ENCODE peak calls at places on chromosomes 6 and 20, in six cellular contexts. One of them, this sample, is unnamed.

GRCh38 chr20:62953839-62954703 is 1.6 kb downstream of the SLC17A9 start:
- DNase-seq in HCT116: no peak
- DNase-seq in A549: no peak
- DNase-seq in neural crest cell: peak; percentile 45
- DNase-seq in PC-3: no peak
- DNase-seq in HFF-Myc: peak; percentile 19
- DNase-seq in this sample: peak; percentile 93

GRCh38 chr6:144878577-144878976 is 593.4 kb downstream of the UTRN start:
- DNase-seq in A549: no peak
- DNase-seq in neural crest cell: no peak
- DNase-seq in HCT116: no peak
- DNase-seq in HFF-Myc: no peak
- DNase-seq in PC-3: no peak
- DNase-seq in this sample: no peak

GRCh38 chr20:51731771-51732453 is 36.3 kb downstream of the ATP9A start:
- DNase-seq in HCT116: no peak
- DNase-seq in A549: no peak
- DNase-seq in neural crest cell: no peak
- DNase-seq in HFF-Myc: no peak
- DNase-seq in PC-3: no peak
- DNase-seq in this sample: no peak

GRCh38 chr6:135592276-135592675 is 94.7 kb upstream of the AHI1 start:
- DNase-seq in HCT116: no peak
- DNase-seq in HFF-Myc: no peak
- DNase-seq in PC-3: no peak
- DNase-seq in neural crest cell: no peak
- DNase-seq in A549: no peak
- DNase-seq in this sample: no peak

GRCh38 chr20:57372581-57373350 is 18.4 kb upstream of the RBM38 start:
- DNase-seq in neural crest cell: no peak
- DNase-seq in A549: no peak
- DNase-seq in PC-3: no peak
- DNase-seq in HCT116: no peak
- DNase-seq in HFF-Myc: no peak
- DNase-seq in this sample: no peak

GRCh38 chr20:44696315-44696714 is 18.9 kb upstream of the CCN5 start:
- DNase-seq in neural crest cell: no peak
- DNase-seq in PC-3: no peak
- DNase-seq in A549: peak; percentile 52
- DNase-seq in HFF-Myc: no peak
- DNase-seq in HCT116: no peak
- DNase-seq in this sample: no peak

GRCh38 chr20:15612746-15613145 is 960.5 kb downstream of the KIF16B start:
- DNase-seq in PC-3: no peak
- DNase-seq in A549: no peak
- DNase-seq in HFF-Myc: no peak
- DNase-seq in HCT116: no peak
- DNase-seq in neural crest cell: no peak
- DNase-seq in this sample: no peak

GRCh38 chr6:137043710-137044365 is 927 bp downstream of the IL20RA start:
- DNase-seq in HCT116: no peak
- DNase-seq in neural crest cell: peak; percentile 10
- DNase-seq in PC-3: peak; percentile 55
- DNase-seq in HFF-Myc: no peak
- DNase-seq in A549: peak; percentile 16
- DNase-seq in this sample: peak; percentile 53

GRCh38 chr6:89311853-89312531 is 3.1 kb downstream of the GABRR2 start:
- DNase-seq in HCT116: no peak
- DNase-seq in PC-3: peak; percentile 48
- DNase-seq in A549: no peak
- DNase-seq in HFF-Myc: peak; percentile 51
- DNase-seq in neural crest cell: peak; percentile 30
- DNase-seq in this sample: no peak

GRCh38 chr20:22582386-22582959 is 1.9 kb downstream of the FOXA2 start:
- DNase-seq in PC-3: no peak
- DNase-seq in neural crest cell: no peak
- DNase-seq in HFF-Myc: no peak
- DNase-seq in HCT116: no peak
- DNase-seq in A549: no peak
- DNase-seq in this sample: no peak

GRCh38 chr6:159084493-159085091 is 39.8 kb upstream of the TAGAP start:
- DNase-seq in PC-3: no peak
- DNase-seq in HFF-Myc: no peak
- DNase-seq in HCT116: no peak
- DNase-seq in neural crest cell: no peak
- DNase-seq in A549: no peak
- DNase-seq in this sample: no peak

GRCh38 chr6:163709693-163710092 is 295.2 kb downstream of the QKI start:
- DNase-seq in PC-3: no peak
- DNase-seq in HCT116: no peak
- DNase-seq in A549: no peak
- DNase-seq in HFF-Myc: no peak
- DNase-seq in neural crest cell: no peak
- DNase-seq in this sample: no peak

GRCh38 chr20:3398681-3399252 is 8.7 kb downstream of the DNAAF9 start:
- DNase-seq in neural crest cell: no peak
- DNase-seq in HCT116: no peak
- DNase-seq in HFF-Myc: no peak
- DNase-seq in A549: no peak
- DNase-seq in PC-3: peak; percentile 31
- DNase-seq in this sample: no peak

GRCh38 chr6:151702851-151703629 is 104.4 kb upstream of the ESR1 start:
- DNase-seq in HCT116: no peak
- DNase-seq in PC-3: peak; percentile 63
- DNase-seq in A549: no peak
- DNase-seq in HFF-Myc: no peak
- DNase-seq in neural crest cell: no peak
- DNase-seq in this sample: no peak

GRCh38 chr6:162123797-162124196 is 603.8 kb downstream of the PRKN start:
- DNase-seq in PC-3: no peak
- DNase-seq in A549: peak; percentile 9
- DNase-seq in HFF-Myc: no peak
- DNase-seq in HCT116: no peak
- DNase-seq in neural crest cell: no peak
- DNase-seq in this sample: no peak

GRCh38 chr6:17011985-17012384 is 89.9 kb upstream of the STMND1 start:
- DNase-seq in PC-3: no peak
- DNase-seq in A549: no peak
- DNase-seq in neural crest cell: no peak
- DNase-seq in HFF-Myc: no peak
- DNase-seq in HCT116: no peak
- DNase-seq in this sample: no peak

GRCh38 chr6:63263456-63263855 is 52.2 kb downstream of the FKBP1C start:
- DNase-seq in PC-3: no peak
- DNase-seq in HFF-Myc: no peak
- DNase-seq in A549: no peak
- DNase-seq in HCT116: no peak
- DNase-seq in neural crest cell: no peak
- DNase-seq in this sample: no peak

GRCh38 chr6:106747139-106747538 is 117.8 kb downstream of the QRSL1 start:
- DNase-seq in PC-3: peak; percentile 48
- DNase-seq in A549: no peak
- DNase-seq in neural crest cell: no peak
- DNase-seq in HCT116: no peak
- DNase-seq in HFF-Myc: no peak
- DNase-seq in this sample: no peak

GRCh38 chr6:137536104-137536773 is 42.0 kb upstream of the OLIG3 start:
- DNase-seq in HFF-Myc: no peak
- DNase-seq in PC-3: no peak
- DNase-seq in A549: no peak
- DNase-seq in neural crest cell: no peak
- DNase-seq in HCT116: no peak
- DNase-seq in this sample: no peak

GRCh38 chr20:52540489-52540888 is 348.9 kb upstream of the ZFP64 start:
- DNase-seq in HCT116: no peak
- DNase-seq in A549: no peak
- DNase-seq in PC-3: no peak
- DNase-seq in neural crest cell: no peak
- DNase-seq in HFF-Myc: no peak
- DNase-seq in this sample: no peak

DNA sequence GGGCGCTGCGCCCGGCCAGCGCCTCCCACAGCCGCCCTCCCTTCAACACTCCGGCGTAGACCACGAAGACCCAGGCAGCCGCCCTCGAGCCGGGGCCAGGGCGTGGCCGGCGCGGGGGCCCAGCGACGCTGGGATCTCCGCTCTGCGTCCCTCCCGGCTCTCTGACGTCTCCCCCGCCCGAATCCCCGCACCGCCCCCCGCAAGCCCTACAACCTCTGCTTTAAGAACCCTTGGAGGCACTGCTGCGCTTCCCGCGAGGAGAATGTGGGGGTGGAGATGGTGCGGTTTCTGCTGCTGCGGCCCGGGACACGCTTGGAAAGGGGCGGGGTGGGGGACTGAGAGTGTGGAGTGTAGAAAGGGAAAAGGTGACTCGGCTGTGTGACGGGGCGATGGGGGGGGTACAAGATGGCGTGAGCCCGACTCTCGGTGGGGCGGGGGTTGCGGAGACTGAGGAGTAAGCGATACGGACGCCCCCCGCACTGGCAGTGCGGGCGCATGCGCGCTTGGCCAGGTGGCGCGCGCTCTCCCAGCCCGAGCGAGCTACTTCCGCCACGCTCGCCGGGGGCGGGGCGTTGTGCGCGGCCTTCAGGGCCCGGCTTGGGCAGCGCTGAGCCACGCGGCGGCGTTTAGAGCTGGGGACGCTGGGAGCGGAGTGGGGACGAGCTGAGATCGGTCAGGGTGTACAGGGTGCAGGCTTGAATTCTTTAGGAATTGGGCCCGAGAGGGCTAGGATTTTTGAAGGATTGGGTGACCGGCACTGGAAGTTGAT is at the start of gene SUPT3H:
- DNase-seq in PC-3: peak; percentile 97
- DNase-seq in A549: peak; percentile 94
- DNase-seq in neural crest cell: peak; percentile 80
- DNase-seq in HFF-Myc: peak; percentile 69
- DNase-seq in HCT116: peak; percentile 83
- DNase-seq in this sample: peak; percentile 92
- TF ChIP-seq CTCF in PC-3: peak; percentile 31
- TF ChIP-seq CTCF in A549: no peak
- TF ChIP-seq CTCF in neural crest cell: peak; percentile 30
- TF ChIP-seq CTCF in HFF-Myc: peak; percentile 9
- TF ChIP-seq CTCF in HCT116: peak; percentile 10
- TF ChIP-seq CTCF in this sample: peak; percentile 16

GRCh38 chr6:28841290-28841689 is 82.5 kb downstream of the TRIM27 start:
- DNase-seq in A549: peak; percentile 48
- DNase-seq in PC-3: no peak
- DNase-seq in HFF-Myc: no peak
- DNase-seq in neural crest cell: no peak
- DNase-seq in HCT116: no peak
- DNase-seq in this sample: no peak
- TF ChIP-seq CTCF in A549: no peak
- TF ChIP-seq CTCF in PC-3: peak; percentile 24
- TF ChIP-seq CTCF in HFF-Myc: no peak
- TF ChIP-seq CTCF in neural crest cell: peak; percentile 44
- TF ChIP-seq CTCF in HCT116: peak; percentile 28
- TF ChIP-seq CTCF in this sample: no peak

DNA sequence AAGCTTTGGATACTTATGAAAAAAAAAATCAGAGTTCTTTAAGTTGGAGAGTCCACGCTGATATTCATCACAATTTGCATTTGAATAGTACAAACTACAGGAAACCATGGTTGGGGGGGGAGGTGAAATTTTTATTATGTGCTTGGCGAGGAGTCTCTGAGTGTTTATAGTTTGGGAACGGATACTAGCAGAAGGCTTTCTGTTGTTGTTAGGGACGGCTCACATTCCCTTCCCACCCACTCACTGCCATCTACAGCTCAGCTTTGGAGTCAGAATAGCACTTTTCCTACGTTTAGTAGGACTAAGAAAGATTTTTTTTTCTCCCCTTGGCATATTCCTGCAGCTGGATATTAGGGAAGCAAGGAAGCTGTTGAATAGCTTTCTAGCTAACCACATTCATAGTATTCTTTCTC is 235.0 kb upstream of the ZNF217 start:
- DNase-seq in HFF-Myc: peak; percentile 94
- DNase-seq in A549: peak; percentile 84
- DNase-seq in neural crest cell: no peak
- DNase-seq in PC-3: peak; percentile 93
- DNase-seq in HCT116: peak; percentile 29
- DNase-seq in this sample: no peak
- TF ChIP-seq CTCF in HFF-Myc: no peak
- TF ChIP-seq CTCF in A549: peak; percentile 35
- TF ChIP-seq CTCF in neural crest cell: no peak
- TF ChIP-seq CTCF in PC-3: peak; percentile 62
- TF ChIP-seq CTCF in HCT116: no peak
- TF ChIP-seq CTCF in this sample: no peak

GRCh38 chr6:149864578-149865535 is 698 bp upstream of the LRP11 start:
- DNase-seq in HCT116: no peak
- DNase-seq in neural crest cell: peak; percentile 20
- DNase-seq in A549: peak; percentile 63
- DNase-seq in PC-3: peak; percentile 71
- DNase-seq in HFF-Myc: no peak
- DNase-seq in this sample: peak; percentile 82
- TF ChIP-seq CTCF in HCT116: peak; percentile 67
- TF ChIP-seq CTCF in neural crest cell: peak; percentile 69
- TF ChIP-seq CTCF in A549: peak; percentile 70
- TF ChIP-seq CTCF in PC-3: peak; percentile 73
- TF ChIP-seq CTCF in HFF-Myc: peak; percentile 73
- TF ChIP-seq CTCF in this sample: no peak

DNA sequence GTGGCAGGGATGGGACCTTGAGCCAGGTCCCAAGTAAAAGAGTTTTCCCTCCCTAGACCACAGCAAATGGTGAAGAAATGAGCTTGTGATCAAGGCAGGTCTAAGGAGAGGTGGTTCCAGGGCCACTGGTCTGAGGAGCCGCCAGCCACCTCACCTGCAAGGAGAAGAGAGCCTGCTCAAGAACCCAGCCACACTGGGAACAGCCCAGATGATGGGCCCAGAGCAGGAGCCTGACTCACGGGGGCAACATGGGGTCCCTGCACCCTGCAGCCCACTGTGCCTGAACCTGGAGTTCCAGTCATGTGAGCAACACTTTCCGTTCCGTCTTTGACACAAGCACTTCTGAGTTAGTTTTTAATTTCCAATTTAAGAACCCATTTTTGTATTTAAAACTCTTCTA is 204.5 kb upstream of the CDH4 start:
- DNase-seq in PC-3: no peak
- DNase-seq in neural crest cell: no peak
- DNase-seq in HCT116: no peak
- DNase-seq in HFF-Myc: no peak
- DNase-seq in A549: no peak
- DNase-seq in this sample: no peak
- TF ChIP-seq CTCF in PC-3: no peak
- TF ChIP-seq CTCF in neural crest cell: no peak
- TF ChIP-seq CTCF in HCT116: no peak
- TF ChIP-seq CTCF in HFF-Myc: no peak
- TF ChIP-seq CTCF in A549: no peak
- TF ChIP-seq CTCF in this sample: no peak

DNA sequence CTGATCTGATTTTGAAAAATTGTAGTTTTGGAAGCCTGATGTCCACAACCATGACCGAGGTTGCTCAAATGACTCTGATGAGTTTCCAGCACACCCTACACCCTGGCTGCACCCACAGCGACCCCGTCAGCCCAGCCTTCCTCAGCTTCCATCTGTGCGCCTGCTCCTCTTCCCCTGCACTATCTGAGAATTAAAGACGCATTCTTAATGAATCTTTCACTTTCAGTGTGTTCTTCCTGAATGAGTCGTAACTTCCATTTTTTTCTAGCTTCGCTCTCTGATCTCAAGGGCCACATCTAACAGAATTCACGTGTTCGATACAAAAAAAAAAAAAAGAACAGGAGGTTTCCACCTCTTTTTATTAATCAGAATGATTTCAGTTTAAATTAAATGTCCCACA is 21.3 kb upstream of the RREB1 start:
- DNase-seq in neural crest cell: no peak
- DNase-seq in HFF-Myc: no peak
- DNase-seq in HCT116: no peak
- DNase-seq in A549: no peak
- DNase-seq in PC-3: no peak
- DNase-seq in this sample: peak; percentile 52
- TF ChIP-seq CTCF in neural crest cell: no peak
- TF ChIP-seq CTCF in HFF-Myc: no peak
- TF ChIP-seq CTCF in HCT116: no peak
- TF ChIP-seq CTCF in A549: no peak
- TF ChIP-seq CTCF in PC-3: no peak
- TF ChIP-seq CTCF in this sample: peak; percentile 26

This sample was measured in GM20000.